ENCODE peak calls at places on chromosome 20, in four cellular contexts. Y is activated naive CD4-positive, alpha-beta T cell; T is skeletal muscle cell; O is epithelial cell of esophagus. I is an unnamed sample.

GRCh38 chr20:4226330-4227084 is 211.1 kb upstream of the RNF24 start:
- DNase-seq in Y (no peak), T (no peak), O (no peak), I (no peak)

GRCh38 chr20:50472693-50473610 is 37.2 kb upstream of the PTPN1 start:
- DNase-seq in Y (no peak), T (no peak), O (no peak), I (no peak)

GRCh38 chr20:47263502-47264084 is 92.9 kb downstream of the ZMYND8 start:
- DNase-seq in Y (no peak), T (no peak), O (no peak), I (no peak)

GRCh38 chr20:17379651-17380050 is 151.5 kb downstream of the BFSP1 start:
- DNase-seq in Y (no peak), T (no peak), O (no peak), I (no peak)

GRCh38 chr20:34995696-34996095 is 40.0 kb downstream of the MYH7B start:
- DNase-seq in Y (no peak), T (no peak), O (no peak), I (no peak)

GRCh38 chr20:25006431-25007167 is 14.0 kb upstream of the APMAP start:
- DNase-seq in Y (no peak), T (no peak), O (no peak), I (no peak)

GRCh38 chr20:52318601-52319000 is 127.0 kb upstream of the ZFP64 start:
- DNase-seq in Y (no peak), T (no peak), O (no peak), I (no peak)

GRCh38 chr20:61818746-61819483 is 246.8 kb downstream of the TAF4 start:
- DNase-seq in Y (no peak), T (no peak), O (no peak), I (no peak)

GRCh38 chr20:17525650-17526049 is 5.5 kb downstream of the BFSP1 start:
- DNase-seq in Y (no peak), T (no peak), O (peak), I (peak)

GRCh38 chr20:45911486-45912343 is at the start of gene PLTP:
- DNase-seq in Y (no peak), T (no peak), O (peak), I (no peak)

GRCh38 chr20:49028684-49029083 is 17.4 kb upstream of the CSE1L start:
- DNase-seq in Y (no peak), T (no peak), O (peak), I (peak)

GRCh38 chr20:59403261-59403961 is 103.0 kb downstream of the EDN3 start:
- DNase-seq in Y (peak), T (no peak), O (peak), I (peak)

GRCh38 chr20:64113796-64114355 is 6.5 kb upstream of the NPBWR2 start:
- DNase-seq in Y (no peak), T (no peak), O (no peak), I (no peak)

GRCh38 chr20:16100111-16100510 is 473.1 kb downstream of the KIF16B start:
- DNase-seq in Y (no peak), T (no peak), O (no peak), I (no peak)

GRCh38 chr20:57657537-57658446 is 37.6 kb upstream of the ZBP1 start:
- DNase-seq in Y (no peak), T (no peak), O (peak), I (peak)

GRCh38 chr20:25454153-25454900 is 46.9 kb downstream of the GINS1 start:
- DNase-seq in Y (no peak), T (no peak), O (no peak), I (no peak)

GRCh38 chr20:58670097-58670496 is 19.0 kb downstream of the STX16 start:
- DNase-seq in Y (no peak), T (no peak), O (no peak), I (no peak)

GRCh38 chr20:54000262-54000661 is 70.1 kb downstream of the BCAS1 start:
- DNase-seq in Y (no peak), T (no peak), O (no peak), I (no peak)

GRCh38 chr20:57595041-57596030 is 24.9 kb downstream of the ZBP1 start:
- DNase-seq in Y (no peak), T (no peak), O (no peak), I (no peak)

GRCh38 chr20:40663991-40664880 is 24.8 kb downstream of the MAFB start:
- DNase-seq in Y (no peak), T (no peak), O (no peak), I (peak)

GRCh38 chr20:2399390-2399789 is 18.7 kb downstream of the TGM6 start:
- DNase-seq in Y (no peak), T (no peak), O (no peak), I (no peak)

GRCh38 chr20:59818911-59819310 is 114.5 kb downstream of the SYCP2 start:
- DNase-seq in Y (no peak), T (no peak), O (no peak), I (no peak)

GRCh38 chr20:22523499-22524392 is 60.6 kb downstream of the FOXA2 start:
- DNase-seq in Y (no peak), T (no peak), O (peak), I (no peak)

I was measured in RWPE1.